ENCODE peak calls at places on chromosomes 11 and 22, in eight cellular contexts. T is GM23248; C is breast epithelium; L is spleen; Z is astrocyte; J is SJSA1; K is psoas muscle; U is effector memory CD4-positive, alpha-beta T cell. M is an unnamed sample.

GRCh38 chr11:126997196-126997595 is 3.4 kb downstream of the KIRREL3 start:
- DNase-seq in T (peak; percentile 66), J (no peak), U (no peak), K (no peak), L (no peak), C (no peak), Z (peak; percentile 44), M (no peak)

GRCh38 chr11:836700-837099 is 3.9 kb downstream of the CD151 start:
- DNase-seq in C (no peak), J (no peak), T (no peak), U (no peak), Z (no peak), L (no peak), K (no peak), M (no peak)

GRCh38 chr22:42300286-42301071 is 30.0 kb upstream of the TCF20 start:
- DNase-seq in C (no peak), J (no peak), U (peak; percentile 29), Z (no peak), T (no peak), L (no peak), K (no peak), M (no peak)

GRCh38 chr11:18312012-18312411 is 9.9 kb downstream of the HPS5 start:
- DNase-seq in U (no peak), J (no peak), T (peak; percentile 82), K (no peak), L (no peak), C (no peak), Z (peak; percentile 67), M (no peak)

GRCh38 chr11:134486704-134487103 is 74.7 kb upstream of the B3GAT1 start:
- DNase-seq in J (no peak), T (no peak), K (no peak), U (no peak), L (no peak), Z (no peak), C (no peak), M (no peak)

GRCh38 chr22:43858156-43858895 is 4.0 kb downstream of the SULT4A1 start:
- DNase-seq in J (no peak), C (no peak), K (no peak), Z (no peak), L (peak; percentile 31), U (no peak), T (no peak), M (no peak)

GRCh38 chr11:33658195-33658900 is 42.3 kb downstream of the C11orf91 start:
- DNase-seq in J (peak; percentile 31), U (no peak), C (no peak), L (no peak), K (no peak), Z (no peak), T (no peak), M (no peak)

GRCh38 chr11:129248618-129249017 is 56.5 kb upstream of the ARHGAP32 start:
- DNase-seq in Z (peak; percentile 76), U (no peak), K (no peak), L (no peak), T (peak; percentile 87), J (no peak), C (no peak), M (no peak)

GRCh38 chr22:37165066-37165465 is 15.3 kb upstream of the IL2RB start:
- DNase-seq in C (no peak), T (no peak), Z (no peak), J (no peak), K (no peak), U (no peak), L (peak; percentile 46), M (no peak)

GRCh38 chr11:26556582-26556981 is 15.5 kb downstream of the MUC15 start:
- DNase-seq in T (no peak), C (no peak), J (no peak), L (no peak), Z (no peak), K (no peak), U (no peak), M (no peak)

GRCh38 chr22:45477366-45478107 is 25.1 kb upstream of the FBLN1 start:
- DNase-seq in J (no peak), L (peak; percentile 31), Z (no peak), T (no peak), U (no peak), K (no peak), C (no peak), M (no peak)

GRCh38 chr11:114060402-114061052 is 1.0 kb downstream of the ZBTB16 start:
- DNase-seq in C (no peak), K (peak; percentile 48), L (peak; percentile 91), J (no peak), T (peak; percentile 57), U (no peak), Z (no peak), M (no peak)

DNA sequence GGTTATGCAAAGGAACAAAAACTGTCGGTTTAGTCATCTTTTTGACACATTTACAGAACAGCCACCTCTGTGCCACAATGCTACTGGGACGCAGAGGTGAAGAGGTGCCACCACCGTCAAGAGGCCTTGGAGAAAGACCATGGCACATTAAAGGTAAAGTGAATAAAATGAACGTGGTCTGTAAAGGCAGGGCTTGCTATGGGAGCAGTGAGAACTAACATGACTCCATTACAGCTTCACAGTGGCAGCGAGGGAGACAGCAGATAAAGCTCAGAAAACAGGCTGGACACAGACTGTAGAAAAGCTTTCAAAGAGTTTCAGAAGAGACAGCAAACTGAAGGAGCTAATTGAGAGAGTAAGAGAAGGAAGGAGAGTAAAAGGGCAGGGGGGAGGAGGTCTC is 102.9 kb downstream of the GAB2 start:
- DNase-seq in U (no peak), C (no peak), T (no peak), K (no peak), L (no peak), J (no peak), Z (no peak), M (no peak)
- H3K4me1 ChIP-seq in U (no peaks in the 10 kb centered on the region), C (peaks cover 4% of the 10 kb centered on the region), T (peaks cover 29% of the 10 kb centered on the region), K (peaks cover 20% of the 10 kb centered on the region), L (peaks cover 4% of the 10 kb centered on the region), J (no peaks in the 10 kb centered on the region), Z (peaks cover 8% of the 10 kb centered on the region), M (peaks cover 73% of the 10 kb centered on the region)

GRCh38 chr11:2302844-2303626 is 1.2 kb downstream of the TSPAN32 start:
- DNase-seq in L (peak; percentile 86), C (peak; percentile 16), J (peak; percentile 45), U (no peak), Z (no peak), T (no peak), K (no peak), M (no peak)
- H3K36me3 ChIP-seq in L (no peaks in the 10 kb centered on the region), C (no peaks in the 10 kb centered on the region), J (no peaks in the 10 kb centered on the region), U (peaks cover 7% of the 10 kb centered on the region), Z (no peaks in the 10 kb centered on the region), T (no peaks in the 10 kb centered on the region), K (no peaks in the 10 kb centered on the region), M (no peaks in the 10 kb centered on the region)

GRCh38 chr22:26431151-26431995 is 2.3 kb downstream of the ASPHD2 start:
- DNase-seq in K (no peak), L (no peak), U (no peak), C (no peak), T (no peak), J (no peak), Z (no peak), M (no peak)

GRCh38 chr22:26432619-26433311 is 3.7 kb downstream of the ASPHD2 start:
- DNase-seq in J (no peak), Z (no peak), L (no peak), U (no peak), T (no peak), C (no peak), K (no peak), M (no peak)

GRCh38 chr22:26428515-26429457 is at the start of gene ASPHD2:
- DNase-seq in Z (peak; percentile 47), U (peak; percentile 78), L (peak; percentile 93), C (peak; percentile 26), K (peak; percentile 63), T (peak; percentile 80), J (no peak), M (no peak)

GRCh38 chr22:26429458-26430238 is 588 bp downstream of the ASPHD2 start:
- DNase-seq in J (no peak), Z (no peak), L (no peak), K (no peak), U (no peak), T (peak; percentile 29), C (no peak), M (no peak)

GRCh38 chr22:26430600-26430999 is 1.5 kb downstream of the ASPHD2 start:
- DNase-seq in C (no peak), Z (no peak), L (no peak), U (no peak), J (no peak), T (no peak), K (no peak), M (no peak)
- H3K4me1 ChIP-seq in C (no peaks in the 10 kb centered on the region), Z (peaks cover 10% of the 10 kb centered on the region), L (peaks cover 24% of the 10 kb centered on the region), U (peaks cover 17% of the 10 kb centered on the region), J (peaks cover 14% of the 10 kb centered on the region), T (no peaks in the 10 kb centered on the region), K (peaks cover 4% of the 10 kb centered on the region), M (peaks cover 12% of the 10 kb centered on the region)

GRCh38 chr22:48320671-48321515 is 1506.8 kb downstream of the BRD1 start:
- DNase-seq in K (no peak), T (no peak), Z (no peak), U (no peak), J (no peak), C (no peak), L (peak; percentile 55), M (no peak)

GRCh38 chr22:48320048-48320655 is 1507.5 kb downstream of the BRD1 start:
- DNase-seq in L (peak; percentile 52), U (no peak), Z (no peak), K (no peak), J (no peak), T (no peak), C (no peak), M (no peak)

GRCh38 chr22:48323746-48324145 is 1503.9 kb downstream of the BRD1 start:
- DNase-seq in K (no peak), Z (no peak), C (no peak), T (no peak), U (no peak), L (peak; percentile 55), J (no peak), M (no peak)

GRCh38 chr22:48321986-48322545 is 1505.6 kb downstream of the BRD1 start:
- DNase-seq in K (no peak), J (no peak), U (no peak), L (peak; percentile 51), Z (no peak), C (no peak), T (no peak), M (no peak)

GRCh38 chr22:48322907-48323306 is 1504.8 kb downstream of the BRD1 start:
- DNase-seq in C (no peak), J (no peak), Z (no peak), T (no peak), U (no peak), L (no peak), K (no peak), M (no peak)
- H3K36me3 ChIP-seq in C (no peaks in the 10 kb centered on the region), J (no peaks in the 10 kb centered on the region), Z (no peaks in the 10 kb centered on the region), T (no peaks in the 10 kb centered on the region), U (no peaks in the 10 kb centered on the region), L (no peaks in the 10 kb centered on the region), K (no peaks in the 10 kb centered on the region), M (no peaks in the 10 kb centered on the region)